ENCODE peak calls at places on chromosomes 7 and 10, in nine cellular contexts. K is sigmoid colon, E is BE2C, R is transverse colon, C is HFF-Myc, W is HCT116, D is cardiac muscle cell, S is fibroblast of villous mesenchyme, N is brain microvascular endothelial cell. J is an unnamed sample.

GRCh38 chr10:24751716-24752115 is 28.0 kb upstream of the ARHGAP21 start:
- DNase-seq in K (no peak), E (no peak), R (no peak), C (no peak), W (no peak), D (no peak), S (no peak), N (no peak), J (no peak)

GRCh38 chr7:26657139-26657753 is 207.1 kb downstream of the SKAP2 start:
- DNase-seq in K (no peak), E (no peak), R (no peak), C (no peak), W (no peak), D (peak; percentile 27), S (no peak), N (no peak), J (no peak)

GRCh38 chr10:132878091-132878729 is 64.2 kb downstream of the CFAP46 start:
- DNase-seq in K (peak; percentile 57), E (no peak), R (no peak), C (no peak), W (no peak), D (no peak), S (no peak), N (no peak), J (no peak)

GRCh38 chr10:122725006-122725405 is 25.4 kb upstream of the C10orf120 start:
- DNase-seq in K (no peak), E (no peak), R (no peak), C (no peak), W (no peak), D (no peak), S (no peak), N (no peak), J (no peak)

GRCh38 chr7:100726998-100727761 is 6.2 kb upstream of the ZAN start:
- DNase-seq in K (peak; percentile 79), E (no peak), R (no peak), C (peak; percentile 44), W (no peak), D (no peak), S (peak; percentile 95), N (peak; percentile 26), J (no peak)

GRCh38 chr10:86402283-86402931 is 35.8 kb upstream of the GRID1 start:
- DNase-seq in K (no peak), E (no peak), R (no peak), C (no peak), W (no peak), D (no peak), S (peak; percentile 3), N (no peak), J (no peak)

GRCh38 chr10:11639861-11640764 is 28.7 kb upstream of the USP6NL start:
- DNase-seq in K (no peak), E (no peak), R (no peak), C (no peak), W (no peak), D (no peak), S (peak; percentile 64), N (no peak), J (no peak)

GRCh38 chr7:102914585-102914984 is 1.8 kb downstream of the LRRC17 start:
- DNase-seq in K (peak; percentile 77), E (no peak), R (no peak), C (no peak), W (no peak), D (peak; percentile 20), S (no peak), N (peak; percentile 95), J (no peak)

GRCh38 chr7:156478486-156478885 is 162.1 kb upstream of the RNF32 start:
- DNase-seq in K (no peak), E (no peak), R (no peak), C (no peak), W (no peak), D (no peak), S (no peak), N (no peak), J (no peak)

GRCh38 chr7:145928937-145929336 is 187.7 kb upstream of the CNTNAP2 start:
- DNase-seq in K (no peak), E (no peak), R (no peak), C (no peak), W (no peak), D (no peak), S (no peak), N (peak; percentile 50), J (no peak)

GRCh38 chr10:103540722-103541121 is 47.2 kb downstream of the NEURL1 start:
- DNase-seq in K (no peak), E (peak; percentile 47), R (no peak), C (no peak), W (no peak), D (no peak), S (no peak), N (no peak), J (no peak)

GRCh38 chr10:33274096-33274785 is 60.2 kb downstream of the NRP1 start:
- DNase-seq in K (no peak), E (no peak), R (no peak), C (no peak), W (no peak), D (no peak), S (no peak), N (no peak), J (no peak)

GRCh38 chr10:33276282-33276923 is 58.1 kb downstream of the NRP1 start:
- DNase-seq in K (no peak), E (no peak), R (no peak), C (no peak), W (no peak), D (no peak), S (no peak), N (no peak), J (no peak)

GRCh38 chr10:33270971-33271370 is 63.5 kb downstream of the NRP1 start:
- DNase-seq in K (no peak), E (no peak), R (no peak), C (no peak), W (no peak), D (no peak), S (no peak), N (no peak), J (no peak)

GRCh38 chr10:33271969-33272583 is 62.4 kb downstream of the NRP1 start:
- DNase-seq in K (no peak), E (no peak), R (no peak), C (no peak), W (no peak), D (no peak), S (peak; percentile 48), N (no peak), J (peak; percentile 43)

GRCh38 chr10:33273295-33274002 is 61.0 kb downstream of the NRP1 start:
- DNase-seq in K (peak; percentile 94), E (peak; percentile 85), R (peak; percentile 78), C (peak; percentile 75), W (no peak), D (peak; percentile 8), S (peak; percentile 93), N (peak; percentile 90), J (peak; percentile 97)
- TF ChIP-seq CTCF in K (no peak), E (no peak), R (no peak), C (no peak), W (no peak), D (peak; percentile 35), S (peak; percentile 22), N (peak; percentile 23), J (no peak)

GRCh38 chr10:124618674-124619073 is 125.5 kb downstream of the FAM53B start:
- DNase-seq in K (no peak), E (no peak), R (no peak), C (no peak), W (no peak), D (no peak), S (no peak), N (no peak), J (no peak)
- H3K4me3 ChIP-seq in K (no peak overlapping the region), E (no peak overlapping the region), R (no peak overlapping the region), C (no peak overlapping the region), W (no peak overlapping the region), D (no peak overlapping the region), S (no peak overlapping the region), N (no peak overlapping the region), J (no peak overlapping the region)

GRCh38 chr7:74252893-74253292 is 1.3 kb downstream of the RFC2 start:
- DNase-seq in K (no peak), E (no peak), R (peak; percentile 53), C (no peak), W (no peak), D (no peak), S (no peak), N (no peak), J (no peak)

GRCh38 chr7:74253331-74253730 is 868 bp downstream of the RFC2 start:
- DNase-seq in K (no peak), E (no peak), R (no peak), C (no peak), W (no peak), D (no peak), S (no peak), N (no peak), J (no peak)

GRCh38 chr7:74254858-74255379 is 720 bp upstream of the RFC2 start:
- DNase-seq in K (no peak), E (no peak), R (peak; percentile 29), C (no peak), W (no peak), D (no peak), S (no peak), N (no peak), J (no peak)

GRCh38 chr7:74256446-74257408 is 2.5 kb upstream of the RFC2 start:
- DNase-seq in K (no peak), E (no peak), R (no peak), C (no peak), W (no peak), D (no peak), S (peak; percentile 96), N (peak; percentile 92), J (no peak)

GRCh38 chr7:74253975-74254857 is at the start of gene RFC2:
- DNase-seq in K (peak; percentile 98), E (peak; percentile 98), R (peak; percentile 98), C (peak; percentile 85), W (peak; percentile 86), D (peak; percentile 96), S (peak; percentile 97), N (peak; percentile 92), J (peak; percentile 92)
- TF ChIP-seq CTCF in K (peak; percentile 21), E (no peak), R (peak; percentile 45), C (peak; percentile 3), W (no peak), D (peak; percentile 7), S (peak; percentile 18), N (peak; percentile 43), J (no peak)

GRCh38 chr10:92571649-92572048 is 2.2 kb downstream of the IDE start:
- DNase-seq in K (no peak), E (no peak), R (no peak), C (no peak), W (no peak), D (peak; percentile 15), S (peak; percentile 43), N (no peak), J (no peak)

GRCh38 chr10:92574545-92575377 is 868 bp upstream of the IDE start:
- DNase-seq in K (no peak), E (no peak), R (no peak), C (no peak), W (no peak), D (no peak), S (no peak), N (peak; percentile 32), J (no peak)

GRCh38 chr10:92573798-92574544 is at the start of gene IDE:
- DNase-seq in K (peak; percentile 93), E (peak; percentile 92), R (peak; percentile 92), C (no peak), W (peak; percentile 77), D (peak; percentile 92), S (peak; percentile 89), N (peak; percentile 74), J (peak; percentile 71)

GRCh38 chr10:92572362-92573090 is 1.4 kb downstream of the IDE start:
- DNase-seq in K (no peak), E (no peak), R (no peak), C (no peak), W (no peak), D (no peak), S (no peak), N (no peak), J (no peak)

GRCh38 chr10:92573091-92573797 is 649 bp downstream of the IDE start:
- DNase-seq in K (peak; percentile 72), E (peak; percentile 39), R (peak; percentile 38), C (no peak), W (no peak), D (peak; percentile 47), S (peak; percentile 50), N (no peak), J (no peak)
- H3K4me3 ChIP-seq in K (peak overlapping the region; percentile 88), E (peak overlapping the region; percentile 89), R (peak overlapping the region; percentile 77), C (peak overlapping the region; percentile 70), W (peak overlapping the region; percentile 88), D (peak overlapping the region; percentile 65), S (peak overlapping the region; percentile 93), N (peak overlapping the region; percentile 81), J (peak overlapping the region; percentile 61)

J was measured in LNCaP clone FGC.